ENCODE peak calls at places on chromosomes 2 and 18, in nine cellular contexts. H is adrenal gland; R is heart right ventricle; Q is fibroblast of gingiva; S is DMS153; M is activated CD8-positive, alpha-beta T cell treated with anti-CD3 and anti-CD28 coated beads for 36 hours; X is stimulated activated CD8-positive, alpha-beta memory T cell treated with anti-CD3 and anti-CD28 coated beads, Interleukin-7, amount 100 ng/mL, for 1 hour; F is GM04504; D is nucleus accumbens. B is an unnamed sample.

GRCh38 chr2:14634223-14634884 is 1.8 kb downstream of the LRATD1 start:
- DNase-seq in H (peak), Q (peak), X (no peak), D (peak), R (peak), F (peak), S (peak), M (peak), B (peak)

GRCh38 chr18:1311376-1311775 is 406.7 kb downstream of the ADCYAP1 start:
- DNase-seq in R (no peak), S (no peak), M (no peak), H (no peak), F (no peak), X (no peak), D (no peak), Q (no peak), B (no peak)

GRCh38 chr18:42271656-42272355 is 316.8 kb downstream of the PIK3C3 start:
- DNase-seq in M (no peak), Q (no peak), R (no peak), H (no peak), F (no peak), S (peak), X (no peak), D (no peak), B (no peak)

GRCh38 chr2:241110607-241111442 is 8.7 kb upstream of the MTERF4 start:
- DNase-seq in D (no peak), R (no peak), M (peak), Q (no peak), S (no peak), F (no peak), H (no peak), X (no peak), B (no peak)

GRCh38 chr2:234998404-234999211 is 46.8 kb downstream of the SH3BP4 start:
- DNase-seq in M (no peak), H (no peak), S (no peak), Q (peak), R (no peak), D (no peak), F (no peak), X (no peak), B (no peak)

GRCh38 chr2:225086915-225087314 is 44.6 kb upstream of the DOCK10 start:
- DNase-seq in M (no peak), R (no peak), S (no peak), D (no peak), X (no peak), F (no peak), Q (no peak), H (no peak), B (no peak)

GRCh38 chr18:10526211-10526949 is 553 bp downstream of the NAPG start:
- DNase-seq in D (peak), F (no peak), M (peak), S (no peak), X (peak), Q (peak), R (peak), H (peak), B (peak)

GRCh38 chr18:32091325-32091723 is 350 bp upstream of the RNF138 start:
- DNase-seq in M (no peak), F (no peak), Q (no peak), H (no peak), D (no peak), R (no peak), S (no peak), X (no peak), B (no peak)

GRCh38 chr2:220143336-220143735 is 515.9 kb downstream of the SLC4A3 start:
- DNase-seq in R (no peak), D (no peak), F (peak), Q (peak), X (no peak), H (no peak), M (no peak), S (no peak), B (no peak)

GRCh38 chr2:119482481-119483394 is 41.5 kb downstream of the SCTR start:
- DNase-seq in R (no peak), X (no peak), Q (peak), D (no peak), S (no peak), F (no peak), M (no peak), H (no peak), B (no peak)